ENCODE peak calls at places on chromosomes 7 and 10, in nine cellular contexts. E is Panc1, Q is heart right ventricle, U is IMR-90, S is colonic mucosa, F is mucosa of descending colon, C is upper lobe of right lung, G is stomach, H is uterus. K is an unnamed sample. For H3K4me1, the result is how much of the 10 kb centered on the place peaks cover.

GRCh38 chr10:122786269-122786668 is 59.4 kb downstream of the CUZD1 start:
- DNase-seq in S (no peak), Q (no peak), E (no peak), U (peak), G (no peak), F (no peak), H (no peak), C (no peak), K (no peak)

GRCh38 chr7:75905785-75906604 is 9.0 kb upstream of the POR start:
- DNase-seq in F (peak), S (peak), G (peak), E (no peak), Q (peak), H (peak), U (peak), C (peak), K (peak)

GRCh38 chr10:75396861-75397570 is 4.5 kb downstream of the ZNF503 start:
- DNase-seq in Q (no peak), E (no peak), S (peak), F (peak), H (peak), C (peak), U (no peak), G (peak), K (peak)

GRCh38 chr7:76997381-76998262 is 34.5 kb downstream of the SPDYE17 start:
- DNase-seq in C (peak), S (no peak), G (no peak), Q (no peak), E (no peak), U (no peak), F (no peak), H (no peak), K (no peak)

GRCh38 chr7:46352335-46352954 is 431.4 kb upstream of the IGFBP3 start:
- DNase-seq in Q (peak), C (no peak), H (peak), G (no peak), S (no peak), F (no peak), E (peak), U (peak), K (no peak)

GRCh38 chr7:35753761-35754603 is 46.9 kb upstream of the SEPTIN7 start:
- DNase-seq in F (no peak), Q (peak), G (no peak), S (peak), C (no peak), E (no peak), U (peak), H (peak), K (no peak)

GRCh38 chr10:3549118-3549517 is 235.9 kb downstream of the KLF6 start:
- DNase-seq in Q (no peak), S (no peak), C (no peak), H (no peak), U (no peak), G (no peak), E (no peak), F (no peak), K (no peak)

GRCh38 chr10:94545277-94546057 is at the start of gene HELLS:
- DNase-seq in S (peak), C (peak), H (peak), F (peak), Q (peak), G (peak), U (peak), E (peak), K (peak)

GRCh38 chr7:148356303-148356702 is 234.3 kb upstream of the C7orf33 start:
- DNase-seq in S (no peak), G (no peak), F (no peak), H (peak), E (no peak), U (no peak), C (no peak), Q (peak), K (no peak)

GRCh38 chr7:41779918-41780317 is 77.0 kb upstream of the INHBA start:
- DNase-seq in E (no peak), H (no peak), G (no peak), C (no peak), U (no peak), S (no peak), Q (no peak), F (no peak), K (no peak)

GRCh38 chr10:31618541-31619291 is 299.7 kb downstream of the ZEB1 start:
- DNase-seq in F (peak), Q (peak), U (peak), H (peak), S (no peak), E (no peak), C (no peak), G (no peak), K (no peak)

GRCh38 chr10:16644146-16644545 is 122.5 kb upstream of the C1QL3 start:
- DNase-seq in H (no peak), Q (no peak), C (no peak), U (peak), S (no peak), G (no peak), F (no peak), E (peak), K (no peak)

GRCh38 chr7:86411804-86412203 is 231.9 kb upstream of the GRM3 start:
- DNase-seq in Q (no peak), H (no peak), F (no peak), E (no peak), U (no peak), G (no peak), C (no peak), S (no peak), K (no peak)

GRCh38 chr10:124647421-124648130 is 96.6 kb downstream of the FAM53B start:
- DNase-seq in U (peak), F (peak), C (peak), H (no peak), S (peak), E (no peak), G (peak), Q (peak), K (peak)
- H3K4me1 ChIP-seq in U (under half), F (under half), C (half or more), H (under half), S (under half), E (under half), G (half or more), Q (half or more), K (half or more)

GRCh38 chr10:61900829-61901783 is at the start of gene ARID5B:
- DNase-seq in G (peak), C (no peak), F (no peak), S (peak), H (peak), U (peak), E (no peak), Q (peak), K (no peak)

GRCh38 chr10:61903991-61904350 is 2.5 kb downstream of the ARID5B start:
- DNase-seq in Q (no peak), E (no peak), U (peak), F (no peak), C (no peak), H (no peak), S (no peak), G (no peak), K (no peak)

GRCh38 chr10:61903184-61903990 is 1.9 kb downstream of the ARID5B start:
- DNase-seq in G (peak), H (peak), U (peak), Q (peak), F (peak), S (peak), C (peak), E (no peak), K (peak)

GRCh38 chr10:61901829-61902447 is 439 bp downstream of the ARID5B start:
- DNase-seq in E (no peak), F (no peak), S (no peak), G (no peak), C (no peak), U (no peak), Q (no peak), H (peak), K (no peak)

DNA sequence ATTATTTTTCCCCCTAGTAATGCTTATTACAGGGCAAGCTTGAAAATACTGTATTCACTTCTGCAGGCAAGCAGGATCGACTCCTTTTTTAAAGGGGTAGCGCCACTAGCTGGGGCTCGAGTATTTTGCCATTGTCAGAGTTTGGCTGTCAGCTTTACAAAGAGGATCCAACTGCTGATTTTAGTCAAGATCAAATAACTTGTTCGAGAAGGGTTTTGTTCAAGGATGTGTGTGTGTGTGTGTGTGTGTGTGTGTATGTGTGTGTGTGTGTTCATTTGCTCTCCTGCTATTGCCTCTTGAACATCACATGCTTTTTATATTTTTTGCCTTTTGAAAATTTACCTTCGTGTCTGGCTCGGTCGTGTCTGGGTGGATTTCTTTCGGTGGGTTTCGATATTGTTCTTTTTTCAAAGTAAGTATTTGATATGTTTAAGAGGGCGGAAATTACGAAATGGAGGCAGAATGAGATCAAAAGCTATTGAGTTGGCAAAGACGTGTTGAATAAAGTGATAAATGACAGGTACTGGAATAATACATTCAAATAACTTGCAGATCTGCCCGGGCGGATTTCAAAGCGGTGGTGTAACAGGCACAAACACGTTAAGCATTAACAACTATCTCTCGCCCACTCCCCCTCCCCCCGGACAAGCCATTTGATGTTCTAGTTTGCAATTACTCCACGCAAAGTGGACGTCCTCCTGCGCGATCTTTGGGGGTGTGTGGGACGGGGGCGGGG is 1.1 kb downstream of the ARID5B start:
- DNase-seq in Q (peak), F (no peak), G (peak), H (peak), C (no peak), S (peak), U (peak), E (peak), K (peak)
- TF ChIP-seq CTCF in Q (peak), F (no peak), G (no peak), H (peak), C (no peak), S (no peak), U (peak), E (peak), K (no peak)

DNA sequence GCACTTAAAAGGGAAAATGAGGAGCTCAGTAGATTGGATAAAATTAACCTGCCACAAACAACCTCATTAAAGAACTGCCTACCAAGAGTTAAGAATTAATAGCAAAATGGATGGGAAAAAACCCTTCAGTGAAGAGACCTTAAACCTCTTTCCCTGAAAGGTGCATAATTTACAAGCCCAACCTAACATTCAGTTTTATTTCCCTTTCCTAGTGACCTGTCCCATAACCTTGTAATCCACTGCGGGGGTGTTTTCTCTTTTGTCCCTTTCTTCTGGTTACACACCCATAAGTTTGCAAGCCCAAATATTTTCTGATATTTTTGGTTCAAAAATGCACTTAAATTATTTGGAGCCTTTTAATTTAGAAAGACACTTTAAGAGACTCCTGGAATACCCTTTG is 21.9 kb downstream of the SKIDA1 start:
- DNase-seq in C (no peak), E (no peak), F (no peak), G (no peak), S (no peak), Q (no peak), H (no peak), U (no peak), K (no peak)
- H3K4me1 ChIP-seq in C (under half), E (under half), F (under half), G (under half), S (under half), Q (under half), H (under half), U (under half), K (under half)

DNA sequence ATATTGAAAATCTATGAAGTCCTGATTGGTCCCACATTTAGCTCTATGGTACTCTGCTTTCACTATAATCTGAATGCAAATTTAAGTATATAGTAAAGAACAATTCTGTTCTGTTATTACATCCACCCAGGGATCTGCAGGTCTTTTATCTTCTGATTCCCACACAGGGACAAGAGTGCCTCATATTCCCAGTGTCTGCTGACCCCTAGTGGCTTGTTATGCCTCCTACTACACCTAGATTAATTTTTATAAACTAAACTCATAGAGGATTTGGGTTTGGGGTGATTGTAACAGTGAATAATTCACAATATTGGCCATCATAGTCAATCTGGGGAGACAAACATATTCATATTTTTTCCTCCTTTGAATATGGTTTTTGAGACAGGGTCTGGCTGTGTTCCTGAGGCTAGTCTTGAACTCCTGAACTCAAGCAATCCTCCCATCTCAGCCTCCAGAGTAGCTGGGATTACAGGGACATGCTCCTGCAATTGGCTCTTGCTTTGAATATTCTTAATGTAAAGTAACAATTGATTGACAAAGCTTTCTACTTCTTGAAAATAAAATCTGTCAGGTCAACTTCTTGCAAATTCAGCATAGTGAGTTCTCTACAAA is 282.1 kb downstream of the KCND2 start:
- DNase-seq in Q (peak), F (no peak), H (peak), G (no peak), U (peak), C (no peak), S (peak), E (peak), K (no peak)
- TF ChIP-seq CTCF in Q (peak), F (no peak), H (peak), G (peak), U (peak), C (peak), S (peak), E (peak), K (peak)

GRCh38 chr7:121372376-121373024 is 23.6 kb downstream of the FAM3C start:
- DNase-seq in F (no peak), S (no peak), Q (no peak), E (no peak), C (no peak), G (no peak), U (peak), H (no peak), K (no peak)
- H3K4me1 ChIP-seq in F (under half), S (under half), Q (under half), E (under half), C (under half), G (under half), U (under half), H (under half), K (under half)

K was measured in lower lobe of right lung.